ENCODE peak calls at places on chromosome 15, in six cellular contexts. W, A, X, E, N and I are unnamed samples.

GRCh38 chr15:43493687-43494472 is 924 bp upstream of the TP53BP1 start:
- DNase-seq in N (no peak), E (no peak), A (no peak), X (no peak), W (no peak), I (no peak)

GRCh38 chr15:42146551-42147430 is 9.6 kb downstream of the PLA2G4F start:
- DNase-seq in X (no peak), N (no peak), A (no peak), W (no peak), E (no peak), I (no peak)

GRCh38 chr15:85583404-85584390 is 203.3 kb downstream of the AKAP13 start:
- DNase-seq in N (peak; percentile 21), A (no peak), W (peak; percentile 54), E (peak; percentile 65), X (peak; percentile 88), I (no peak)

GRCh38 chr15:90646662-90647305 is 70.4 kb upstream of the BLM start:
- DNase-seq in A (no peak), E (no peak), W (no peak), N (no peak), X (no peak), I (no peak)

GRCh38 chr15:101206173-101206572 is 45.7 kb downstream of the CHSY1 start:
- DNase-seq in W (peak; percentile 88), N (no peak), X (peak; percentile 70), E (no peak), A (peak; percentile 85), I (peak; percentile 48)

GRCh38 chr15:85475317-85475701 is 94.9 kb downstream of the AKAP13 start:
- DNase-seq in W (no peak), X (no peak), N (no peak), A (no peak), E (no peak), I (no peak)

GRCh38 chr15:66594344-66594743 is 28.5 kb upstream of the LCTL start:
- DNase-seq in E (no peak), A (no peak), N (no peak), W (no peak), X (no peak), I (no peak)

GRCh38 chr15:36769110-36769509 is 189.7 kb downstream of the CDIN1 start:
- DNase-seq in N (no peak), E (no peak), W (no peak), A (peak; percentile 32), X (peak; percentile 34), I (no peak)

GRCh38 chr15:54187325-54187724 is 209.1 kb downstream of the UNC13C start:
- DNase-seq in A (no peak), X (no peak), E (no peak), W (no peak), N (no peak), I (no peak)

GRCh38 chr15:41939986-41940385 is 32.4 kb downstream of the EHD4 start:
- DNase-seq in X (no peak), W (no peak), N (no peak), A (no peak), E (no peak), I (no peak)

GRCh38 chr15:76341366-76342045 is 4.9 kb downstream of the ISL2 start:
- DNase-seq in E (peak; percentile 43), N (no peak), W (no peak), X (peak; percentile 15), A (no peak), I (no peak)
- H3K4me3 ChIP-seq in E (peak overlapping the region; percentile 20), N (no peak overlapping the region), W (no peak overlapping the region), X (no peak overlapping the region), A (no peak overlapping the region), I (no peak overlapping the region)

DNA sequence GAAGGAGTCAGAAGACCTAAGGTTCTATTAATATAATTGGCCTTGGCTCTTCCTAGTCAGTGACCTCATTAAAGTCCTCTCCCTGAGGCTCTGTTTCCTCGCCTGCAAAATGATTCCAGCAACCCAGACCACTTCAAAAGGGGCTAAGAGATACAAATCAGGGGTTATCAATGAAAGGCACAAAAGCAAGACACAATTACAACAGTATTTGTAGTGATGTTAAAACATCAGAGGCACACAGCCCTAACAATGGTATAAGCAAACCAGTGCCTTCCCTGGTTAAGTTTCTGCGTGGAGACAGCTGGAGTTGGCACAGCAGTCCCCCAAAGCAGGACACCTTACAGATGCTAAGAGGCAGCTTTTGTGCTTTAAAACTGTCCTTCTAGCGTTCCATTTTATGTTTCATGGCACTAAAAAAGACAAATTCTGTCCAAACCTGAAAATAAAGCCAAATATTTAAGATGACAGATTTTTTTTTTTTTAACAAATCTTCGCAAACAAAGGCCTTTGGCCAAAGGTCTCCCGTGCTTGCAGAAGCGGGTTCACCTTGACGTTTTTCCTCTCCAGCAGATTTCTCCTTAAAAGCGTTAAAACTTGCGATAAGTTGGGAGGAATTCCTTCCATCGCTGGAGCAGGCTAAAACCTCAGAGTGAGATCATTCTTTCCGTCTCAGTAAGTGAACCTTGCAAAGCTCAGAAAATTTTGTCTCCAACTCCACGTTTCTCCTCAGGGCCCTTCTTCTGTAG is 1.0 kb downstream of the ZNF280D start:
- DNase-seq in E (peak; percentile 12), W (no peak), A (peak; percentile 44), X (peak; percentile 71), N (peak; percentile 20), I (peak; percentile 77)
- H3K4me3 ChIP-seq in E (peak overlapping the region; percentile 98), W (peak overlapping the region; percentile 54), A (peak overlapping the region; percentile 72), X (peak overlapping the region; percentile 57), N (no peak overlapping the region), I (peak overlapping the region; percentile 83)

GRCh38 chr15:74543583-74543982 is 2.6 kb downstream of the ARID3B start:
- DNase-seq in N (no peak), A (no peak), E (no peak), X (no peak), W (peak; percentile 57), I (peak; percentile 80)

GRCh38 chr15:74545061-74545460 is 4.0 kb downstream of the ARID3B start:
- DNase-seq in W (no peak), X (peak; percentile 16), N (no peak), A (no peak), E (no peak), I (no peak)

GRCh38 chr15:74541494-74542191 is 623 bp downstream of the ARID3B start:
- DNase-seq in W (peak; percentile 87), A (peak; percentile 49), X (peak; percentile 50), E (peak; percentile 47), N (peak; percentile 31), I (peak; percentile 39)

GRCh38 chr15:74542192-74543042 is 1.4 kb downstream of the ARID3B start:
- DNase-seq in E (no peak), X (no peak), N (no peak), W (no peak), A (no peak), I (no peak)

DNA sequence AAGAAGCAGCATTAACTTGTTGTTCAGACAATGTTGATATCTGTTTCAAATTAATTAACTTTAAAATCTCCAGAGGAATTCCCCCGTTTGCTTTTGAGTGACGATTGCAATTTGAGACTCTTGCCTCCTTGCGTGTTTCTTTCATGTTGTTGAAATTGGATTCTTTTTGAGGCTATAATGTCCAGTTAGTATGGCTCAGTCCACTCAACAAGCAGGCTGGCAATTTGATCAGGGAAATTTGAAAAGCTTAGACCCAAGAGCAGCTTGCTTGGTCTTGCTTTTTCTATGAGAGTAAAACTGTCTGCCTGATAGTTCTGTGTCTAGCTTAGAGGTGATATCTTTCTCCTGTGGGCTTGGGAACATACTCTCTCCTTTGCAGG is 2.0 kb downstream of the ARID3B start:
- DNase-seq in X (no peak), E (no peak), N (no peak), W (no peak), A (no peak), I (no peak)
- H3K4me3 ChIP-seq in X (no peak overlapping the region), E (no peak overlapping the region), N (peak overlapping the region; percentile 66), W (no peak overlapping the region), A (no peak overlapping the region), I (no peak overlapping the region)

DNA sequence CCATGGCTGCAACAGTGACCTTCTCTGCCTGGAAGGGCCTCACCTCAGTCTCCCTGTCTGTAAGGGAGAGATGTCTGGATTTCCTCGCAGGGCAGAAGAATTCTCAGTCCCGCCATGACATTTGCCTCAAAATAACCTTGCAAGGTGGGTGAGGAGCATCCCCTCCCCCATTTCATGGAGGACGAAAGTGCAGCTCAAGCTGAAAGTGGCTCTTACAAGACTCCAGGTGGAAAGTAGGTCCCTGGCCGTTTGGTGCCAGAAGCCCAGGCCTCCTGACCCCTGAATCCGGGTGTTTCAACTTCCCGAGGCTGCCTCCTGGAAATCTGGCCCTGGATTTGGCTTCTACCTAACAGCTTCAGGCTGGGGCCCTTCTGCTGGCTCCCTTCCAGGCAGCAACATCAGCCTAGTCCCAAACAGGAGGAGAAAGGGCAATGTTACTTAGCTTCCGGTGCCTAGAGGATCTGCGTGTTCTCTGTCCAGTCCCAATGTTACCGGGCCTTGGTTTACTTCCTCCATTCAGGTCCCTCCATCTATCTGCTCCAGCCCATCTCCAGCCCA is 769 bp upstream of the CSPG4 start:
- DNase-seq in X (peak; percentile 33), N (no peak), A (no peak), W (no peak), E (peak; percentile 51), I (no peak)
- H3K4me3 ChIP-seq in X (no peak overlapping the region), N (peak overlapping the region; percentile 39), A (no peak overlapping the region), W (no peak overlapping the region), E (no peak overlapping the region), I (no peak overlapping the region)

GRCh38 chr15:34335176-34335575 is 2.4 kb downstream of the SLC12A6 start:
- DNase-seq in W (no peak), E (no peak), N (no peak), A (no peak), X (peak; percentile 74), I (no peak)

GRCh38 chr15:34336333-34336732 is 1.2 kb downstream of the SLC12A6 start:
- DNase-seq in W (no peak), X (no peak), E (peak; percentile 24), A (no peak), N (no peak), I (no peak)

GRCh38 chr15:34331809-34332208 is 5.8 kb downstream of the SLC12A6 start:
- DNase-seq in E (no peak), A (no peak), N (no peak), W (no peak), X (no peak), I (peak; percentile 89)

GRCh38 chr15:34336947-34337556 is 529 bp downstream of the SLC12A6 start:
- DNase-seq in E (peak; percentile 35), A (no peak), W (peak; percentile 53), X (no peak), N (no peak), I (no peak)

DNA sequence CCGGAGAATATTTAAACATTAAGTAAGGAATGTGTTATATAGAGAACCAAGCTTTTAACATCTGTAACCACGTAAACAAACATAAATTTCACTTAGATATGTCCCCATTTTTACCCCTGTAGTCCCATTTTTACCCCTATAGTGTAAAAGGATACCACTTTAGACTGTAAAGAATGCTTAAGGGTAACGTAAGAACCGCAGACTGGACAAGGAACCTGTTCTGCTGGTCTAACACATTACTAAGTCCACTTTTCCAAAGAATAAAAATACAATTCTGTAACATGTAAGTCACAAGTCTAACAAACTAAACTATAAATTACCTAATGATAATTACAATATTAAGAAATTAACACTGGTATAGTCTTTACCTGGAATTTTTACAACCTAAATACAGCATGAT is 2.9 kb downstream of the SLC12A6 start:
- DNase-seq in A (no peak), W (no peak), X (peak; percentile 9), N (no peak), E (no peak), I (no peak)
- H3K4me3 ChIP-seq in A (peak overlapping the region; percentile 10), W (peak overlapping the region; percentile 3), X (no peak overlapping the region), N (no peak overlapping the region), E (no peak overlapping the region), I (no peak overlapping the region)